ENCODE peak calls at places on chromosomes 1 and 21, in nine cellular contexts. One of them, this sample, is unnamed.

GRCh38 chr1:243343970-243344749 is 88.3 kb downstream of the SDCCAG8 start:
- DNase-seq in PC-3: peak; percentile 88
- DNase-seq in H1: no peak
- DNase-seq in kidney: no peak
- DNase-seq in endodermal cell: no peak
- DNase-seq in gastrocnemius medialis: no peak
- DNase-seq in heart left ventricle: no peak
- DNase-seq in tibial artery: no peak
- DNase-seq in fibroblast of lung: peak; percentile 62
- DNase-seq in this sample: peak; percentile 46

GRCh38 chr1:4825841-4826450 is 171.5 kb downstream of the AJAP1 start:
- DNase-seq in PC-3: peak; percentile 41
- DNase-seq in H1: no peak
- DNase-seq in kidney: no peak
- DNase-seq in endodermal cell: peak; percentile 75
- DNase-seq in gastrocnemius medialis: no peak
- DNase-seq in heart left ventricle: no peak
- DNase-seq in tibial artery: no peak
- DNase-seq in fibroblast of lung: no peak
- DNase-seq in this sample: no peak

GRCh38 chr1:227747382-227747781 is 12.1 kb downstream of the SNAP47 start:
- DNase-seq in PC-3: no peak
- DNase-seq in H1: no peak
- DNase-seq in kidney: peak; percentile 41
- DNase-seq in endodermal cell: no peak
- DNase-seq in gastrocnemius medialis: no peak
- DNase-seq in heart left ventricle: peak; percentile 8
- DNase-seq in tibial artery: no peak
- DNase-seq in fibroblast of lung: no peak
- DNase-seq in this sample: no peak

GRCh38 chr1:241156231-241156965 is 200.6 kb downstream of the RGS7 start:
- DNase-seq in PC-3: peak; percentile 97
- DNase-seq in H1: no peak
- DNase-seq in kidney: no peak
- DNase-seq in endodermal cell: no peak
- DNase-seq in gastrocnemius medialis: no peak
- DNase-seq in heart left ventricle: no peak
- DNase-seq in tibial artery: no peak
- DNase-seq in fibroblast of lung: peak; percentile 80
- DNase-seq in this sample: no peak

GRCh38 chr1:54069792-54070548 is 16.6 kb downstream of the TCEANC2 start:
- DNase-seq in PC-3: peak; percentile 75
- DNase-seq in H1: no peak
- DNase-seq in kidney: no peak
- DNase-seq in endodermal cell: peak; percentile 50
- DNase-seq in gastrocnemius medialis: peak; percentile 15
- DNase-seq in heart left ventricle: no peak
- DNase-seq in tibial artery: no peak
- DNase-seq in fibroblast of lung: peak; percentile 74
- DNase-seq in this sample: no peak

GRCh38 chr1:12405325-12406217 is 175.7 kb downstream of the VPS13D start:
- DNase-seq in PC-3: no peak
- DNase-seq in H1: no peak
- DNase-seq in kidney: no peak
- DNase-seq in endodermal cell: peak; percentile 57
- DNase-seq in gastrocnemius medialis: no peak
- DNase-seq in heart left ventricle: no peak
- DNase-seq in tibial artery: peak; percentile 71
- DNase-seq in fibroblast of lung: peak; percentile 58
- DNase-seq in this sample: no peak

GRCh38 chr1:76690784-76691183 is 176.5 kb upstream of the ST6GALNAC5 start:
- DNase-seq in PC-3: no peak
- DNase-seq in H1: no peak
- DNase-seq in kidney: no peak
- DNase-seq in endodermal cell: no peak
- DNase-seq in gastrocnemius medialis: no peak
- DNase-seq in heart left ventricle: no peak
- DNase-seq in tibial artery: no peak
- DNase-seq in fibroblast of lung: no peak
- DNase-seq in this sample: no peak

GRCh38 chr1:81213279-81213678 is 587.5 kb upstream of the ADGRL2 start:
- DNase-seq in PC-3: no peak
- DNase-seq in H1: no peak
- DNase-seq in kidney: no peak
- DNase-seq in endodermal cell: no peak
- DNase-seq in gastrocnemius medialis: no peak
- DNase-seq in heart left ventricle: no peak
- DNase-seq in tibial artery: no peak
- DNase-seq in fibroblast of lung: no peak
- DNase-seq in this sample: no peak

GRCh38 chr1:186325239-186325638 is 49.8 kb downstream of the TPR start:
- DNase-seq in PC-3: peak; percentile 16
- DNase-seq in H1: no peak
- DNase-seq in kidney: no peak
- DNase-seq in endodermal cell: no peak
- DNase-seq in gastrocnemius medialis: no peak
- DNase-seq in heart left ventricle: no peak
- DNase-seq in tibial artery: no peak
- DNase-seq in fibroblast of lung: peak; percentile 29
- DNase-seq in this sample: peak; percentile 8

GRCh38 chr1:154429118-154429517 is 24.0 kb downstream of the IL6R start:
- DNase-seq in PC-3: no peak
- DNase-seq in H1: no peak
- DNase-seq in kidney: peak; percentile 70
- DNase-seq in endodermal cell: peak; percentile 38
- DNase-seq in gastrocnemius medialis: no peak
- DNase-seq in heart left ventricle: no peak
- DNase-seq in tibial artery: no peak
- DNase-seq in fibroblast of lung: no peak
- DNase-seq in this sample: no peak

GRCh38 chr21:29248124-29248523 is 50.6 kb upstream of the BACH1 start:
- DNase-seq in PC-3: no peak
- DNase-seq in H1: no peak
- DNase-seq in kidney: no peak
- DNase-seq in endodermal cell: no peak
- DNase-seq in gastrocnemius medialis: no peak
- DNase-seq in heart left ventricle: no peak
- DNase-seq in tibial artery: no peak
- DNase-seq in fibroblast of lung: no peak
- DNase-seq in this sample: no peak

GRCh38 chr1:3625151-3625907 is 514 bp downstream of the TPRG1L start:
- DNase-seq in PC-3: peak; percentile 63
- DNase-seq in H1: no peak
- DNase-seq in kidney: peak; percentile 82
- DNase-seq in endodermal cell: peak; percentile 75
- DNase-seq in gastrocnemius medialis: no peak
- DNase-seq in heart left ventricle: no peak
- DNase-seq in tibial artery: no peak
- DNase-seq in fibroblast of lung: peak; percentile 32
- DNase-seq in this sample: no peak
- H3K4me3 ChIP-seq in PC-3: peak overlapping the region; percentile 91
- H3K4me3 ChIP-seq in H1: peak overlapping the region; percentile 75
- H3K4me3 ChIP-seq in kidney: peak overlapping the region; percentile 72
- H3K4me3 ChIP-seq in endodermal cell: peak overlapping the region; percentile 81
- H3K4me3 ChIP-seq in gastrocnemius medialis: peak overlapping the region; percentile 99
- H3K4me3 ChIP-seq in heart left ventricle: peak overlapping the region; percentile 96
- H3K4me3 ChIP-seq in tibial artery: peak overlapping the region; percentile 97
- H3K4me3 ChIP-seq in fibroblast of lung: peak overlapping the region; percentile 66
- H3K4me3 ChIP-seq in this sample: peak overlapping the region; percentile 64

DNA sequence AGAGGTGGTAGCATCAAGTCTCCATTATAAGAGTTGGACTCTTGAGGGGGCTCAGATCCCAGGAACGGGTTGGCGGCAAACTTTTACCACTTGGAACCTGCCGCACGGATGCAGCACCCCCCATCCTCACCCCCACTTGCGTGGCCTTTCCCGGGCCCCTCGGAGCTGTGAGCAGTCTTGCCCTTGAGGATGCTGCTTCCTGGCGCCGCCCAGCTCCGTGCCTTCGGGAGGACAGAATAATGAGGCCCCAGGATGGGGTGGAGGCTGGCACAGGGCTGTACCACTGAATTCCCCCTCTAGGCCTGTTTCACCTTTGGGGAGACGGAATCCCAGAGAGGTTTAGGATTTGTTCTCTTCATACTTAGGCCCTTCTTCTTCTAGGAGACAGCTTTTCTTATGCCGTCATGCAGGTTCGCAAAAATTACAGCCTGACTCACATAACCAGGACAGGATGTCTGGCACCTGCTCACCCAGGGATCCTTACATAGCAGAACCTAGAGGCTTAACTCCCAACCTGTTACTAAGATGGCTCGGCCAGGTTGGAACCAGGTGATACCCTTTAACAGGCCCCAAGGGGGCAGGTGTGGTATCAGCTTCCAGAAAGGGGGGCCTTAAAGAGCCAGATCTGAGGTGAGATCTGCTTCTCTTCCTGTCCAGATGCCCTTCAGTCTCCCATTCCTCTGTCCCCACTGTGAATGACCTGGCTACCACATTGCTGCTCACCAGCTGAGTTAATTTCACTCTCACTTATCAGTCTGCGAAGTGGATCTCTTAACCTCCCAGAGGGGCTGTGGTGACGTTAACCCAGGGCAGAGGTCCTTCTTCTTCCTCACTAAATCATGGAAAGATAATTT is 1.5 kb downstream of the TRNP1 start:
- DNase-seq in PC-3: peak; percentile 56
- DNase-seq in H1: peak; percentile 56
- DNase-seq in kidney: no peak
- DNase-seq in endodermal cell: peak; percentile 75
- DNase-seq in gastrocnemius medialis: no peak
- DNase-seq in heart left ventricle: peak; percentile 22
- DNase-seq in tibial artery: no peak
- DNase-seq in fibroblast of lung: no peak
- DNase-seq in this sample: no peak
- H3K4me1 ChIP-seq in PC-3: peaks cover 71% of the 10 kb centered on the region
- H3K4me1 ChIP-seq in H1: peaks cover 43% of the 10 kb centered on the region
- H3K4me1 ChIP-seq in kidney: peaks cover 4% of the 10 kb centered on the region
- H3K4me1 ChIP-seq in endodermal cell: peaks cover 18% of the 10 kb centered on the region
- H3K4me1 ChIP-seq in gastrocnemius medialis: peaks cover 25% of the 10 kb centered on the region
- H3K4me1 ChIP-seq in heart left ventricle: peaks cover 56% of the 10 kb centered on the region
- H3K4me1 ChIP-seq in tibial artery: no peaks in the 10 kb centered on the region
- H3K4me1 ChIP-seq in fibroblast of lung: peaks cover 41% of the 10 kb centered on the region
- H3K4me1 ChIP-seq in this sample: peaks cover 44% of the 10 kb centered on the region

GRCh38 chr1:156894001-156894400 is 483 bp downstream of the PEAR1 start:
- DNase-seq in PC-3: no peak
- DNase-seq in H1: no peak
- DNase-seq in kidney: no peak
- DNase-seq in endodermal cell: no peak
- DNase-seq in gastrocnemius medialis: no peak
- DNase-seq in heart left ventricle: peak; percentile 21
- DNase-seq in tibial artery: no peak
- DNase-seq in fibroblast of lung: no peak
- DNase-seq in this sample: no peak

GRCh38 chr1:156889802-156890585 is 3.5 kb upstream of the PEAR1 start:
- DNase-seq in PC-3: peak; percentile 93
- DNase-seq in H1: peak; percentile 92
- DNase-seq in kidney: no peak
- DNase-seq in endodermal cell: peak; percentile 96
- DNase-seq in gastrocnemius medialis: peak; percentile 66
- DNase-seq in heart left ventricle: peak; percentile 82
- DNase-seq in tibial artery: peak; percentile 87
- DNase-seq in fibroblast of lung: peak; percentile 85
- DNase-seq in this sample: peak; percentile 97

GRCh38 chr1:156893048-156893953 is at the start of gene PEAR1:
- DNase-seq in PC-3: no peak
- DNase-seq in H1: peak; percentile 78
- DNase-seq in kidney: peak; percentile 89
- DNase-seq in endodermal cell: peak; percentile 85
- DNase-seq in gastrocnemius medialis: peak; percentile 28
- DNase-seq in heart left ventricle: peak; percentile 88
- DNase-seq in tibial artery: peak; percentile 78
- DNase-seq in fibroblast of lung: peak; percentile 33
- DNase-seq in this sample: no peak

GRCh38 chr1:156894711-156895407 is 1.3 kb downstream of the PEAR1 start:
- DNase-seq in PC-3: no peak
- DNase-seq in H1: no peak
- DNase-seq in kidney: peak; percentile 88
- DNase-seq in endodermal cell: no peak
- DNase-seq in gastrocnemius medialis: peak; percentile 48
- DNase-seq in heart left ventricle: peak; percentile 79
- DNase-seq in tibial artery: peak; percentile 91
- DNase-seq in fibroblast of lung: no peak
- DNase-seq in this sample: no peak

DNA sequence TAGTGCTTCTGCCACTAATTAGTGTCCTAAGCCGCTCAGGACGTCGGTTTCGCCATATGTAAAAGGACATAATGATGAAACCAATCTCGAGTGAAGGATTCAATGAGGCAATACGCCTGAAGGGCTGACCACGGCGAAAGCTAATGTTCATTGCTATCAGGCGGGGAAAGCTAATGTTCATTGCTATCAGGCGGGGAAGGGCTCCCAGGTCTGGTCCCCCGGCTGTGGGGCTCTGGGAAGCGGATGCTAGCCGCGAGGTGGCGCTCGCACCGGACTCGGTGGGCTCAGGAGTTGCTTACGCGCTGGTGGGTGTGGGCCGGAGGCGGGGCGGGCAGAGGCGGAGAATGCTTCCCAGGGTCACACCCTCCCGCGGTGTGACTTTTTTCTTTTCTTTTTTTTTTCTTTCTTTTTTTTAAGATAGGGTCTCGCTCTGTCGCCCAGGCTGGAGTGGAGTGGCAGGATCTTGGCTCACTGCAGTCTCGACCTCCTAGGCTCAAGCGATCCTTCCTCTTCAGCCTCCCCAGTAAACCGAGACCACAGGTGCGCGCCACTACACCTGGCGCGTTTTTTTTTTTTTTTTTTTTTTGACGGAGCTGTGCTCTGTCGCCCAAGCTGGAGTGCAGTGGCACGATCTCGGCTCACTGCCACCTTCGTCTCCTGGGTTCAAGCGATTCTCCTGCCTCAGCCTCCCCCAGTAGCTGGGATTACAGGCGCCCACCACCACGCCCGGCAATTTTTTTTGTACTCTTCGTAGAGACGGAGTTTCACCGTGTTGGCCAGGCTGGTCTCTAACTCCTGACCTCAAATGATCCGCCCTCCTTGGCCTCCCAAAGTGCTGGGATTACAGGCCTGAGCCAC is 1.1 kb upstream of the PEAR1 start:
- DNase-seq in PC-3: peak; percentile 95
- DNase-seq in H1: peak; percentile 97
- DNase-seq in kidney: peak; percentile 97
- DNase-seq in endodermal cell: peak; percentile 98
- DNase-seq in gastrocnemius medialis: peak; percentile 76
- DNase-seq in heart left ventricle: peak; percentile 96
- DNase-seq in tibial artery: peak; percentile 94
- DNase-seq in fibroblast of lung: peak; percentile 87
- DNase-seq in this sample: peak; percentile 95
- H3K4me3 ChIP-seq in PC-3: peak overlapping the region; percentile 54
- H3K4me3 ChIP-seq in H1: no peak overlapping the region
- H3K4me3 ChIP-seq in kidney: peak overlapping the region; percentile 18
- H3K4me3 ChIP-seq in endodermal cell: no peak overlapping the region
- H3K4me3 ChIP-seq in gastrocnemius medialis: peak overlapping the region; percentile 64
- H3K4me3 ChIP-seq in heart left ventricle: no peak overlapping the region
- H3K4me3 ChIP-seq in tibial artery: peak overlapping the region; percentile 72
- H3K4me3 ChIP-seq in fibroblast of lung: no peak overlapping the region
- H3K4me3 ChIP-seq in this sample: no peak overlapping the region

DNA sequence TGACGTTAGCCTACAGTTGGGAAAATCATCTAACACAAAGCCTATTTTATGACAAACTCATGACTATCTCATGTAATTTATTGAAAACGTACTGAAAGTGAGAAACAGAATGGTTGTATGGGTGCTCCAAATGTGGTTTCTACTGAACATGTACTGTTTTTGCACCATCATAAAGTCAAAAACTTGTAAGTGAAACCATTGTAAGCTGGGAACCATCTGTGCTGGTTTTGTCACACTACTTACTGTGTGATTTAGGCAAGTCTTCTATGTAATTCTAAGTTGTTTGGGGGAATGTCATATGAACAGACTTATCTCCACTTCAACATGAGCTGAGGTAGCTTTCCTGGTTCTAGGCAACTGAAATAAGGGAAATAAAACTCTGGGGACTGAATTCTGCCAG is 55.5 kb downstream of the TOR1AIP2 start:
- DNase-seq in PC-3: no peak
- DNase-seq in H1: no peak
- DNase-seq in kidney: no peak
- DNase-seq in endodermal cell: no peak
- DNase-seq in gastrocnemius medialis: no peak
- DNase-seq in heart left ventricle: no peak
- DNase-seq in tibial artery: no peak
- DNase-seq in fibroblast of lung: no peak
- DNase-seq in this sample: no peak
- H3K4me1 ChIP-seq in PC-3: no peaks in the 10 kb centered on the region
- H3K4me1 ChIP-seq in H1: peaks cover 4% of the 10 kb centered on the region
- H3K4me1 ChIP-seq in kidney: no peaks in the 10 kb centered on the region
- H3K4me1 ChIP-seq in endodermal cell: no peaks in the 10 kb centered on the region
- H3K4me1 ChIP-seq in gastrocnemius medialis: no peaks in the 10 kb centered on the region
- H3K4me1 ChIP-seq in heart left ventricle: peaks cover 4% of the 10 kb centered on the region
- H3K4me1 ChIP-seq in tibial artery: no peaks in the 10 kb centered on the region
- H3K4me1 ChIP-seq in fibroblast of lung: peaks cover 10% of the 10 kb centered on the region
- H3K4me1 ChIP-seq in this sample: peaks cover 26% of the 10 kb centered on the region

This sample was measured in NT2/D1.